ENCODE peak calls at places on chromosomes 11 and 22, in ten cellular contexts. K, O, I, L, M, A, X, N, S and P are unnamed samples.

GRCh38 chr22:39313258-39314001 is 6.0 kb downstream of the RPL3 start:
- DNase-seq in S (no peak), O (no peak), I (no peak), K (no peak), A (no peak), N (no peak), M (no peak), L (no peak), X (no peak), P (peak)

GRCh38 chr11:22536036-22536435 is 89.6 kb downstream of the FANCF start:
- DNase-seq in K (no peak), M (no peak), S (no peak), O (no peak), X (no peak), N (no peak), L (no peak), A (no peak), I (no peak), P (no peak)

GRCh38 chr11:67280791-67281551 is 8.1 kb upstream of the ANKRD13D start:
- DNase-seq in A (no peak), I (no peak), N (no peak), L (no peak), M (no peak), X (no peak), O (no peak), S (no peak), K (no peak), P (no peak)

GRCh38 chr11:12284321-12285050 is 92.9 kb upstream of the PARVA start:
- DNase-seq in O (no peak), L (no peak), K (peak), S (no peak), N (no peak), M (no peak), X (no peak), I (no peak), A (peak), P (no peak)

GRCh38 chr11:126415669-126416420 is 60.4 kb downstream of the ST3GAL4 start:
- DNase-seq in X (no peak), A (peak), M (no peak), S (no peak), K (no peak), L (no peak), O (no peak), I (no peak), N (no peak), P (no peak)

GRCh38 chr11:30322162-30322561 is 742 bp upstream of the ARL14EP start:
- DNase-seq in X (no peak), L (no peak), A (no peak), O (no peak), K (no peak), M (no peak), I (no peak), N (no peak), S (no peak), P (no peak)

GRCh38 chr11:73205666-73206343 is 12.3 kb upstream of the P2RY2 start:
- DNase-seq in S (no peak), A (no peak), K (no peak), O (no peak), L (no peak), M (no peak), I (no peak), N (no peak), X (no peak), P (no peak)

GRCh38 chr11:15673408-15673811 is 558.7 kb downstream of the INSC start:
- DNase-seq in L (no peak), S (no peak), X (no peak), M (no peak), I (no peak), O (no peak), K (no peak), N (no peak), A (peak), P (no peak)